ENCODE peak calls at places on chromosomes 6 and 20, in six cellular contexts. K is fibroblast of lung, Q is endodermal cell, N is mesenchymal stem cell, X is endothelial cell of umbilical vein, F is DND-41. M is an unnamed sample. For H3K9me3, the result is how much of the 10 kb centered on the place peaks cover.

GRCh38 chr6:78749326-78749725 is 118.0 kb upstream of the IRAK1BP1 start:
- DNase-seq in X (no peak), K (peak), Q (no peak), F (no peak), N (no peak), M (peak)

GRCh38 chr6:113694278-113695077 is 162.7 kb upstream of the MARCKS start:
- DNase-seq in N (peak), Q (no peak), K (peak), F (no peak), X (peak), M (peak)

GRCh38 chr6:52063584-52064400 is 23.6 kb downstream of the PKHD1 start:
- DNase-seq in Q (peak), X (peak), F (peak), K (peak), N (peak), M (peak)

GRCh38 chr6:27668442-27669275 is 195.8 kb upstream of the ZNF184 start:
- DNase-seq in X (peak), F (no peak), K (peak), Q (peak), N (peak), M (peak)

GRCh38 chr6:15990179-15990578 is 138.7 kb upstream of the MYLIP start:
- DNase-seq in K (no peak), F (no peak), N (no peak), Q (no peak), X (no peak), M (no peak)

GRCh38 chr6:89323461-89324098 is 8.5 kb upstream of the GABRR2 start:
- DNase-seq in K (no peak), Q (no peak), X (peak), N (peak), F (no peak), M (no peak)

GRCh38 chr6:40268166-40268958 is 318.8 kb downstream of the LRFN2 start:
- DNase-seq in N (no peak), K (no peak), Q (no peak), F (no peak), X (no peak), M (no peak)

GRCh38 chr6:85593438-85594196 is at the start of gene SNX14:
- DNase-seq in X (peak), F (peak), Q (peak), K (peak), N (peak), M (peak)

GRCh38 chr6:69867075-69867911 is 937 bp downstream of the COL19A1 start:
- DNase-seq in K (peak), F (no peak), Q (peak), N (peak), X (peak), M (peak)

GRCh38 chr6:90219168-90219985 is 77.3 kb downstream of the BACH2 start:
- DNase-seq in N (peak), F (peak), K (peak), X (peak), Q (peak), M (peak)

GRCh38 chr20:57066126-57066900 is 200.1 kb downstream of the BMP7 start:
- DNase-seq in Q (no peak), X (no peak), F (no peak), K (peak), N (peak), M (peak)

GRCh38 chr6:149470948-149471347 is 13.9 kb downstream of the ZC3H12D start:
- DNase-seq in Q (no peak), N (no peak), K (no peak), X (no peak), F (no peak), M (no peak)

GRCh38 chr20:38855356-38855755 is 49.9 kb downstream of the PPP1R16B start:
- DNase-seq in F (no peak), N (no peak), X (peak), Q (no peak), K (peak), M (peak)

GRCh38 chr6:137877113-137877512 is 10.1 kb downstream of the TNFAIP3 start:
- DNase-seq in F (no peak), K (no peak), N (no peak), Q (no peak), X (no peak), M (no peak)
- H3K4me3 ChIP-seq in F (no peak), K (no peak), N (no peak), Q (no peak), X (no peak), M (no peak)

DNA sequence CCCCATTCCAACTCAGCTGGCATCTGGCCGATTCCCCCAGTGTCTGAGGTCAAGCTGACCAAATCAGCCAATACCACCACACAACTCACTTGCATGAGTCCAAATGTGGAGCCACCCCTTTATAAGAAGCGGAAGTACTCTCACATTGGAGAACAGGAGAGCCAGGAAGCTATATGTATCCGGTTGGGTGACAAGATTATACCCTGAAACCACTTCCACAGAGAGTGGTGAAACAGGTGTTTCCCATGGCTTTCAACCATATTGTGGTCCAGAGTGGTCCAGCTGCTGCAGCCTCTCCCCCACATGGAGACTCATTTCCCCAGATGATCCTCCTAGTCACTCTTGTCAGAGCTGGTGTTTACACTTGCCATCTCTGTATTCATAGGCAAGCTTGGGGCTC is 24.0 kb upstream of the SERINC1 start:
- DNase-seq in N (no peak), X (no peak), K (no peak), F (peak), Q (no peak), M (no peak)
- H3K9me3 ChIP-seq in N (under half), X (under half), K (under half), F (under half), Q (half or more), M (under half)

GRCh38 chr20:10249822-10250221 is 31.2 kb downstream of the SNAP25 start:
- DNase-seq in Q (no peak), N (no peak), X (no peak), F (no peak), K (no peak), M (no peak)
- H3K9ac ChIP-seq in Q (no peak), N (no peak), X (no peak), F (no peak), K (no peak), M (no peak)

DNA sequence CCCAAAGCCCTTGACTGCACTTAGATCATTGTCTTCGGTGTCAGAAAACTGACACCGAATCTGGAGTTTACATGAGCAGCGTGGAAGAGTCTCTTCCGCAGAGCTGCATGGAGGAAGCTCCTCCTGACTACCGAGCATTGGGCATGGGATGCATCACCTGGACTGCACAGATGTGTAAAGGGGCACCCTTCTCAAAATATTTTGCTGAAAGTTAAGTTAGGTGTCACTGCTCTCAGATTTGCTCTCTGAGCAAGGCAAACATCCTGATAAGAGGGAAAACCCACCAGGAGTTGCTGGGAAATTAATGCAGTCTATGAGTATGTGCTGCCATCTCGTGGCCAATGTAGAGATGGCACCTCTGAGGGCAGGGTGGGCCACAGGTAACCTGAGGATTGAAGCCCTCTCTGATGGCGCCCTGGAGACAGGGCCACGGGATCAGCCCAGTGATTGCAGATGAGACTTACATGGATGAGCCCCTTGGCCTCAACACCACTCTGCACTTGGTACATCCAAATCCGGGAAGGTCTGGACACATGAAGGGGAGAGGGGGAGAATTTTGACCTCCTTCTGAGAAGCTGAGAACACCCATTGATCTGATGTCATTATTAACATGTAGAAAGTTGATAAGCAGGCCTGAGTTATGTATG is 129.9 kb downstream of the LPA start:
- DNase-seq in F (peak), X (peak), K (peak), N (peak), Q (peak), M (peak)
- H3K4me3 ChIP-seq in F (no peak), X (no peak), K (peak), N (peak), Q (peak), M (peak)

DNA sequence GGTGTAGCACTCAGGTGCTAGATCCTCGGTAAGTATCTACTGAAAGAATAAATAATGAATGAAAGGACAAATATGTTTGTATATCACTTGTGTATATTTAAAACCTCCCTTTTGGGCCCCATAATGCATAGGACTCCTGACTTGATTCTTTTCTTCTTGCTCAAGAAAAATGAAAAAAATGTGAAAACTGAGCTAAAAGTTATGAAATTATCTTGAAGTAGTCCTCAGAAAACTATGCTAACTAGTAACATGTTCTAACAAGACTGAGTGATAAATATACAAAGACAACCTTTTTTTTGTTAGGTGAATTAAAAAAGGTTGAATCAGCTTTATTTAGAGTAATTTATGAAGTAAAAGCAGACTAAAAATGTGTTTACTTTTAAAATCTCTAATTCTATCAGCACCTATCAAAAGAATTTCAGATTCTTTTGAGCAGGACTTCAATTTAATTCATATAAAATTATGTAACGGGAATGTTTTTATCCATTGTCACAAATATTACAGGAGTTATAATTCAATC is 247.8 kb upstream of the JAG1 start:
- DNase-seq in K (no peak), N (no peak), X (no peak), Q (no peak), F (no peak), M (peak)
- H3K9me3 ChIP-seq in K (under half), N (under half), X (under half), Q (under half), F (under half), M (under half)

M was measured in adipocyte.